ENCODE peak calls at places on chromosome X, in nine cellular contexts. E is PC-3, L is OCI-LY7, C is neural progenitor cell, I is GM23248, Z is hepatocyte, B is GM23338, G is MM.1S, P is SK-N-SH. V is an unnamed sample.
A peak's percentile ranks its signal among the peaks of the same experiment; 100 is the strongest.

GRCh38 chrX:16827225-16827624 is 41.0 kb downstream of the TXLNG start:
- DNase-seq in E (no peak), L (no peak), C (no peak), I (peak; percentile 41), Z (no peak), B (no peak), G (no peak), P (no peak), V (no peak)

GRCh38 chrX:12701625-12702024 is 89.6 kb upstream of the PRPS2 start:
- DNase-seq in E (peak; percentile 84), L (peak; percentile 64), C (peak; percentile 82), I (peak; percentile 60), Z (peak; percentile 79), B (peak; percentile 85), G (peak; percentile 52), P (peak; percentile 50), V (peak; percentile 62)

GRCh38 chrX:65862638-65863037 is 177.2 kb downstream of the VSIG4 start:
- DNase-seq in E (no peak), L (no peak), C (no peak), I (no peak), Z (no peak), B (no peak), G (no peak), P (no peak), V (no peak)

GRCh38 chrX:13473666-13474516 is 95.5 kb upstream of the EGFL6 start:
- DNase-seq in E (no peak), L (peak; percentile 22), C (peak; percentile 55), I (peak; percentile 49), Z (no peak), B (no peak), G (peak; percentile 56), P (no peak), V (no peak)

GRCh38 chrX:2466876-2467656 is 33.7 kb downstream of the DHRSX start:
- DNase-seq in E (no peak), L (no peak), C (peak; percentile 20), I (no peak), Z (peak; percentile 61), B (no peak), G (no peak), P (no peak), V (no peak)

GRCh38 chrX:24113161-24113560 is 36.4 kb upstream of the ZFX start:
- DNase-seq in E (peak; percentile 12), L (no peak), C (no peak), I (peak; percentile 7), Z (no peak), B (no peak), G (no peak), P (no peak), V (no peak)

GRCh38 chrX:118802857-118803256 is 20.8 kb upstream of the ZCCHC12 start:
- DNase-seq in E (peak; percentile 10), L (no peak), C (no peak), I (peak; percentile 17), Z (no peak), B (no peak), G (no peak), P (no peak), V (no peak)

GRCh38 chrX:111047575-111047974 is 48.4 kb upstream of the PAK3 start:
- DNase-seq in E (no peak), L (no peak), C (no peak), I (no peak), Z (no peak), B (no peak), G (no peak), P (no peak), V (no peak)

GRCh38 chrX:42247241-42247640 is 323.9 kb upstream of the CASK start:
- DNase-seq in E (no peak), L (no peak), C (no peak), I (peak; percentile 14), Z (peak; percentile 8), B (no peak), G (no peak), P (no peak), V (no peak)

GRCh38 chrX:15719324-15719968 is 18.6 kb upstream of the CA5B start:
- DNase-seq in E (peak; percentile 21), L (no peak), C (no peak), I (no peak), Z (no peak), B (no peak), G (no peak), P (no peak), V (no peak)

GRCh38 chrX:117992324-117992723 is 124.3 kb downstream of the KLHL13 start:
- DNase-seq in E (peak; percentile 34), L (no peak), C (no peak), I (no peak), Z (no peak), B (no peak), G (no peak), P (no peak), V (no peak)

GRCh38 chrX:120726294-120726693 is 96.4 kb upstream of the C1GALT1C1 start:
- DNase-seq in E (no peak), L (peak; percentile 83), C (no peak), I (no peak), Z (no peak), B (no peak), G (peak; percentile 19), P (no peak), V (no peak)

GRCh38 chrX:109472939-109473713 is 8.8 kb downstream of the GUCY2F start:
- DNase-seq in E (peak; percentile 28), L (peak; percentile 46), C (peak; percentile 85), I (peak; percentile 66), Z (peak; percentile 38), B (peak; percentile 78), G (peak; percentile 8), P (peak; percentile 1), V (peak; percentile 27)

GRCh38 chrX:129613596-129613995 is 41.2 kb downstream of the APLN start:
- DNase-seq in E (peak; percentile 23), L (no peak), C (no peak), I (no peak), Z (no peak), B (peak; percentile 13), G (no peak), P (no peak), V (no peak)

GRCh38 chrX:131270085-131270484 is 19.0 kb downstream of the IGSF1 start:
- DNase-seq in E (no peak), L (no peak), C (no peak), I (no peak), Z (no peak), B (no peak), G (no peak), P (no peak), V (no peak)

GRCh38 chrX:31459361-31459760 is 387.5 kb upstream of the FTHL17 start:
- DNase-seq in E (no peak), L (no peak), C (no peak), I (peak; percentile 60), Z (no peak), B (no peak), G (no peak), P (no peak), V (no peak)

GRCh38 chrX:54891573-54891972 is 29.1 kb upstream of the TRO start:
- DNase-seq in E (peak; percentile 62), L (peak; percentile 34), C (peak; percentile 54), I (peak; percentile 52), Z (peak; percentile 30), B (peak; percentile 46), G (peak; percentile 42), P (peak; percentile 29), V (peak; percentile 23)

GRCh38 chrX:107470198-107470597 is 20.7 kb downstream of the FRMPD3 start:
- DNase-seq in E (no peak), L (peak; percentile 64), C (no peak), I (no peak), Z (no peak), B (no peak), G (no peak), P (no peak), V (no peak)

DNA sequence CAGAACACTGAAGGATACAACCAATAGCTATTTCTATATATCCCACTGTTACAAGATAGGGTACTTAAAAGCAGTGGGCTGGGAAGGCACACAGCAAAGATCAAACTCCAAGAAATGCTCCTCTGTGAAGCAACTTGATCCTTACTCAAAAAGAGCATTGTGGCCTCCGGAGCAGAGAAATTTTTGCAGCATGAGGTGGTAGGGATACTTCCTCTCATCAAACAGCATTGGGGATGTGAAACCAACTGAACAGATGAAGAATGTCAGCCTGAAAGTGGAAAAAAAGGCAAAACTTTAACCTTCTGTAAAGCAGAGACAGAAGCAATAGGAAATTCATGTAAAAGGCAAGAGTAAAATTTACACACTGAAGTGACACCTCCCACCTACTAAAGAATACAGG is 92.2 kb downstream of the HUWE1 start:
- DNase-seq in E (no peak), L (no peak), C (no peak), I (peak; percentile 57), Z (no peak), B (no peak), G (no peak), P (no peak), V (no peak)
- TF ChIP-seq EZH2phosphoT487 in E (no peak), L (no peak), C (no peak), I (no peak), Z (no peak), B (no peak), G (no peak), P (no peak), V (no peak)

DNA sequence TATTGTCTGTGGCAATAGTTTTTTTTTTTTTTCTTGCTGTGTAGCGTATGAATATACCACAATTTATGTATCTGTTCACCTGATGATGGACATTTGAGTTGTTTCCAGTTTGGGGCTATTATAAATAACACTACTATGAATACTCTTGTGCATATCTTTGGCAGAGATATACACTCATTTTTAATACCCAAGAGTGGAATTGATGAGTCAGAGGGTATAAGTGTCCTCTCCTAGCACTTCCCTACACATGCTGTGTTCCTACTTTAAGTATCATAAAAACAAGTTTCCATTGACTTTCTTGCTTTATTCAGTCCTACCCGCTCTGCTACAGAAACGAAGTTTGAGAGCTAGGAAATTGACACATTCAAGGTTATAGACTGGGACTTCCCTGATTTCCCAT is 39.8 kb downstream of the XIAP start:
- DNase-seq in E (no peak), L (no peak), C (no peak), I (peak; percentile 53), Z (no peak), B (no peak), G (no peak), P (no peak), V (no peak)
- TF ChIP-seq EZH2phosphoT487 in E (no peak), L (no peak), C (no peak), I (no peak), Z (no peak), B (no peak), G (no peak), P (no peak), V (no peak)

DNA sequence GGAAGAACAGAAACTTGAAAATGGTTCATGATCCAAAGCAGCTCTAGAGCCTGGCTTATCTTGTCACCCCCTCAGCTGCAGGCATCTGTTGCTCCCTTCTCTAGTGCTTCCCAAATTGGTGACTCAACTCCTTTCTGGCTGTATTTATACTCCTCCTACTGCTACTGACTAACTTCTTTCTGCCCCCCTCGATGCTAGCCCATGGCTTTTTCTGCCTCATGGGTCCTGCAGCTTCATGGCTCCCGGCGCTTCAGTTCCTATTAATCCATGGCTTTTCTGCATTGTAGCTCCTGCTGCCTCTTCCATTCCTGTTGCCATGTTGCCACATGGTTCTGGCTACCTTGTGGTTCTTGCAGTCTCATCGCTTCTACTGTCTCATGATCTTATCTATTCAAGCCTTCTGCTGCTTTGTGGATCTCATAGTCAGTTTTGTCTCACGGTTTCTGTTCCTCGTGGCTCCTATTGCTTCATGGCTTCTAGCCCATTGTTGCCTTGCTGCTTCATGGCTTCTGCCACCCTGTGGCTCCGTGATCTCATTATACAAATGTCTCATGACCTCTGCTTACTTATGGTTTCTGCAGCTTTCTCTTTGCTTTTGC is 48.1 kb downstream of the SMC1A start:
- DNase-seq in E (no peak), L (no peak), C (no peak), I (peak; percentile 58), Z (no peak), B (no peak), G (no peak), P (no peak), V (no peak)
- TF ChIP-seq EZH2phosphoT487 in E (no peak), L (no peak), C (no peak), I (no peak), Z (no peak), B (no peak), G (no peak), P (no peak), V (no peak)

GRCh38 chrX:74579597-74580209 is 34.7 kb downstream of the RLIM start:
- DNase-seq in E (no peak), L (no peak), C (no peak), I (peak; percentile 38), Z (no peak), B (no peak), G (no peak), P (no peak), V (no peak)
- TF ChIP-seq EZH2phosphoT487 in E (no peak), L (no peak), C (no peak), I (no peak), Z (no peak), B (no peak), G (no peak), P (no peak), V (no peak)

V was measured in HCT116.